ENCODE peak calls at places on chromosomes 11 and 22, in ten cellular contexts. O is HCT116, K is stomach, C is spleen, X is endothelial cell of umbilical vein, P is breast epithelium, N is GM23338, F is GM12878, J is prostate gland, W is HepG2. R is an unnamed sample.

GRCh38 chr22:32561163-32561562 is 86.6 kb downstream of the FBXO7 start:
- DNase-seq in O (no peak), K (no peak), C (no peak), X (no peak), P (no peak), N (no peak), F (no peak), J (no peak), W (no peak), R (no peak)

GRCh38 chr11:5684627-5685362 is at the start of gene TRIM5:
- DNase-seq in O (peak), K (peak), C (peak), X (peak), P (peak), N (peak), F (peak), J (peak), W (peak), R (peak)

GRCh38 chr11:34490304-34490703 is 23.3 kb downstream of the ELF5 start:
- DNase-seq in O (no peak), K (no peak), C (no peak), X (no peak), P (no peak), N (no peak), F (no peak), J (no peak), W (no peak), R (no peak)

GRCh38 chr11:76680517-76681425 is 10.2 kb upstream of the LRRC32 start:
- DNase-seq in O (peak), K (peak), C (peak), X (peak), P (no peak), N (peak), F (no peak), J (peak), W (peak), R (peak)

GRCh38 chr22:19645391-19645790 is 68.9 kb upstream of the SEPTIN5 start:
- DNase-seq in O (no peak), K (no peak), C (no peak), X (no peak), P (no peak), N (peak), F (no peak), J (no peak), W (no peak), R (no peak)

GRCh38 chr11:96081561-96081960 is 157.7 kb upstream of the MTMR2 start:
- DNase-seq in O (no peak), K (no peak), C (no peak), X (no peak), P (no peak), N (no peak), F (no peak), J (no peak), W (no peak), R (no peak)

GRCh38 chr22:17672417-17672991 is 33.9 kb downstream of the BCL2L13 start:
- DNase-seq in O (no peak), K (no peak), C (no peak), X (no peak), P (no peak), N (no peak), F (no peak), J (no peak), W (no peak), R (no peak)

GRCh38 chr11:77851513-77851912 is 30.6 kb downstream of the AAMDC start:
- DNase-seq in O (no peak), K (no peak), C (no peak), X (no peak), P (no peak), N (no peak), F (no peak), J (no peak), W (no peak), R (no peak)

GRCh38 chr11:81492923-81493445 is 1240.7 kb downstream of the FAM181B start:
- DNase-seq in O (no peak), K (no peak), C (no peak), X (no peak), P (no peak), N (no peak), F (no peak), J (no peak), W (no peak), R (no peak)

GRCh38 chr11:60873533-60873932 is 6.2 kb downstream of the ZP1 start:
- DNase-seq in O (no peak), K (no peak), C (peak), X (no peak), P (no peak), N (no peak), F (no peak), J (no peak), W (no peak), R (no peak)

GRCh38 chr11:44096360-44097188 is 1.1 kb downstream of the EXT2 start:
- DNase-seq in O (no peak), K (no peak), C (peak), X (peak), P (no peak), N (no peak), F (no peak), J (no peak), W (no peak), R (no peak)

GRCh38 chr11:128824199-128825049 is 42.7 kb downstream of the KCNJ1 start:
- DNase-seq in O (no peak), K (no peak), C (no peak), X (no peak), P (no peak), N (peak), F (no peak), J (no peak), W (no peak), R (no peak)

GRCh38 chr11:2794947-2795346 is 90.6 kb downstream of the CDKN1C start:
- DNase-seq in O (no peak), K (peak), C (peak), X (no peak), P (peak), N (no peak), F (no peak), J (no peak), W (no peak), R (no peak)

GRCh38 chr11:62652156-62653006 is 721 bp downstream of the INTS5 start:
- DNase-seq in O (no peak), K (no peak), C (peak), X (no peak), P (no peak), N (no peak), F (no peak), J (no peak), W (no peak), R (no peak)

GRCh38 chr11:62649486-62649885 is 3.1 kb upstream of the GANAB start:
- DNase-seq in O (no peak), K (no peak), C (peak), X (no peak), P (no peak), N (no peak), F (no peak), J (no peak), W (no peak), R (no peak)

GRCh38 chr11:62656801-62657429 is 3.8 kb upstream of the INTS5 start:
- DNase-seq in O (no peak), K (no peak), C (no peak), X (no peak), P (no peak), N (no peak), F (no peak), J (no peak), W (no peak), R (no peak)

GRCh38 chr11:62648967-62649364 is 2.6 kb upstream of the GANAB start:
- DNase-seq in O (no peak), K (no peak), C (peak), X (no peak), P (no peak), N (no peak), F (no peak), J (no peak), W (no peak), R (no peak)

GRCh38 chr11:62654297-62654696 is 1.2 kb upstream of the INTS5 start:
- DNase-seq in O (no peak), K (no peak), C (peak), X (no peak), P (no peak), N (no peak), F (no peak), J (no peak), W (no peak), R (no peak)
- H3K27ac ChIP-seq in O (peak), K (no peak), C (peak), X (no peak), P (no peak), N (no peak), F (no peak), J (no peak), W (no peak), R (no peak)

DNA sequence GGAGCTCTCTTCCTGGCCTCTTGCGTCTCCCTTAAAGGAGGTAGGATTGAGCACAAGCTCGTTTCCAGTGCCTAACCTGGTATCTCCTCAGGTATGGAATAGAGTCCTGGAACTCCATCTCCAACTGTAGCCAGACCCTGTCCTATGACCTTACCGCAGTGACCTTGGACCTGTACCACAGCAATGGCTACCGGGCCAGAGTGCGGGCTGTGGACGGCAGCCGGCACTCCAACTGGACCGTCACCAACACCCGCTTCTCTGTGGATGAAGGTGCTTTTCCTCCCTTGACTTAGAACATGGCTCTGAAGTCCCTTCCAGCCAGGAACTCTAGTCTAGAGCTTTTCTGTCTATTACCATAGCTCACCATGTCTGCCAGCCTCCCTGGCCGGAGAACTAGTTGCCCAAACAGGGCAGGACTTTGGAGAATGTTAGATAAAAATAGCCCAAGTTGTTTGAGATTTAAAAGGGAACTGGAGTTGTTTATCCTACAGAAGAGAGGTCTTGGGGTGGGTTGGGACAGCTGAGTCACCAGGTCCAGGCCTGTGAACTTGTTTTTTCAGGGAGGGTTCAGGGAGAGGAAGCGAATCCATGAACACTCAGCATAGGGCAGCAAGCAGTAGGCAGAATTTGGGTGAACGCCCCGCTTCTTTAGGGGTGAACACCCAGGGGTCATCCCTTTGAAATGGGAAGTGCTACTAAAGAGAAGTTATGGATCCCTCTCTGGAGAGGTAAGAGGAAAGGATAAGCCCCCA is 3.3 kb downstream of the IL10RA start:
- DNase-seq in O (no peak), K (no peak), C (peak), X (no peak), P (no peak), N (no peak), F (no peak), J (no peak), W (no peak), R (no peak)
- H3K4me3 ChIP-seq in O (no peak), K (peak), C (peak), X (no peak), P (peak), N (no peak), F (no peak), J (no peak), W (no peak), R (no peak)

DNA sequence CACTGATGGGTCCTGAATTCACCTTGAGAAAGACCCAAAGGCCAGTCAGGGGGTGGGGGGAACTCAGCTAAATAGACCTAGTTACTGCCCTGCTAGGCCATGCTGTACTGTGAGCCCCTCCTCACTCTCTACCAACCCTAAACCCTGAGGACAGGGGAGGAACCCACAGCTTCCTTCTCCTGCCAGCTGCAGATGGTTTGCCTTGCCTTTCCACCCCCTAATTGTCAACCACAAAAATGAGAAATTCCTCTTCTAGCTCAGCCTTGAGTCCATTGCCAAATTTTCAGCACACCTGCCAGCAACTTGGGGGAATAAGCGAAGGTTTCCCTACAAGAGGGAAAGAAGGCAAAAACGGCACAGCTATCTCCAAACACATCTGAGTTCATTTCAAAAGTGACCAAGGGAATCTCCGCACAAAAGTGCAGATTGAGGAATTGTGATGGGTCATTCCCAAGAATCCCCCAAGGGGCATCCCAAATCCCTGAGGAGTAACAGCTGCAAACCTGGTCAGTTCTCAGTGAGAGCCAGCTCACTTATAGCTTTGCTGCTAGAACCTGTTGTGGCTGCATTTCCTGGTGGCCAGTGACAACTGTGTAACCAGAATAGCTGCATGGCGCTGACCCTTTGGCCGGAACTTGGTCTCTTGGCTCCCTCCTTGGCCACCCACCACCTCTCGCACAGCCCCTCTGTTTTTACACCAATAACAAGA is 2.4 kb upstream of the TTC36 start:
- DNase-seq in O (no peak), K (no peak), C (no peak), X (no peak), P (no peak), N (no peak), F (no peak), J (no peak), W (no peak), R (no peak)
- TF ChIP-seq POLR2AphosphoS5 in O (no peak), K (no peak), C (no peak), X (no peak), P (no peak), N (no peak), F (no peak), J (no peak), W (no peak), R (no peak)

DNA sequence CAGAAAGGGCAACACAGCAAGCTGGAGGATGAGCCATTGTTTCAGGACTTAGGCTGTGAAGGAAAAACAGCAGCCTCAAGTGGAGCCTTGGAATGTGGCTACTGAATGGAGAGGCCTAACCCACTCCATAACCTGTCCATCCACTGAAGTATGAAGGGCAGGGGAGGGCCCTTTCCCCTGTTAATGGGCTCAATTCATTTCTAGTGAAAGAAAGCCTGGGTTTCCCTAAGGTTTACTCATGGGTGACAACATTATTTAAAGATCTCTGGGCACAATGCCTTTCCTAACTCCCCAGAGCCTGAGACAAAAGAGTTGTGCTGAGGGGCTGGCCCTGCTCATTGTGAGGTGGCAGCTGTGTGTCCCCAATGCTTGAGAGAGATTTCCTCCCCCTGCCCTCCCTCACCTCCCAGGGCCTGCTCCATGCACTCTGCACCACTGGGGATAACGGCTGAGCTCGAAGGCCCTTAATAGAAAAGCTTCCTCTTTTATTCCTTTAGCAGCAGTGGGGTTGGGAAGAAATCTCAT is 83.8 kb downstream of the ME3 start:
- DNase-seq in O (no peak), K (no peak), C (no peak), X (peak), P (no peak), N (peak), F (no peak), J (no peak), W (no peak), R (no peak)
- H3K27ac ChIP-seq in O (no peak), K (no peak), C (peak), X (no peak), P (no peak), N (no peak), F (no peak), J (peak), W (no peak), R (no peak)

GRCh38 chr11:110565690-110566336 is 136.1 kb downstream of the FDX1 start:
- DNase-seq in O (no peak), K (peak), C (no peak), X (no peak), P (no peak), N (peak), F (no peak), J (peak), W (no peak), R (no peak)

GRCh38 chr11:110566577-110566976 is 136.8 kb downstream of the FDX1 start:
- DNase-seq in O (no peak), K (no peak), C (no peak), X (no peak), P (no peak), N (no peak), F (no peak), J (no peak), W (no peak), R (no peak)

GRCh38 chr11:110565344-110565684 is 135.6 kb downstream of the FDX1 start:
- DNase-seq in O (peak), K (no peak), C (no peak), X (no peak), P (no peak), N (peak), F (no peak), J (no peak), W (peak), R (no peak)

DNA sequence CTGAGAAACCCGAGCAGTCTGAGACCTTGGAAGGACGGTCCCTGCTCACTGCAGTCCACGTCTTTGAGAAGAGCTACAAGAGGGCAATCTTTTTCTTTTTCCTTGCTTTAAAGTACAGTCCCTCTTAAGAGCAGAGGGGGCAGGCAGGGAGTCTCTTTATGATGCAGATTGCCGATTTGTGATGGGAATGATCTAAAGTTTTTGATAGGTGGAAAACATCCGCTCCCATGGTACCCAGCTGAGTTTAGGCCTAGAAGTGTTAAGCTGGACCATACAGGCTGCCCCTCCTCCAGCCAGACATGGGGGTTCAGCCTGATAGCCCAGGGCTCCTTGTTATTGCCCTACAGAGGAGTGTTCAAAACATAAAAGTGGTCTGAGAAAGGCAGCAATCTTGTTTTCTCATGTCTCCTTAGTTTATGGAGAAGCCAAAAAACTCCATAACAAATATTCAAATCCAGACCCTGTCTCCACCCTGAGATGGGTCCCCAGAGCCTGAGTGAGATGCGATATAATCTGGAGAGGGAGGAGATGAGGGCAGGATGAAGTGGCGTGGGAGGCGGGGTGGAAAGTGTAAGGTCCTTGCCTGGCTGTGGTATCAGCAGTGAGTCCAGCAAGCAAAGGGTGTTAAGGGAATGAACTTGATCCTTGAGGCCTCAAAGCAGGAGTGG is 135.1 kb downstream of the FDX1 start:
- DNase-seq in O (no peak), K (no peak), C (no peak), X (no peak), P (no peak), N (peak), F (no peak), J (no peak), W (no peak), R (no peak)
- H3K4me3 ChIP-seq in O (no peak), K (no peak), C (no peak), X (no peak), P (no peak), N (peak), F (no peak), J (no peak), W (no peak), R (no peak)

DNA sequence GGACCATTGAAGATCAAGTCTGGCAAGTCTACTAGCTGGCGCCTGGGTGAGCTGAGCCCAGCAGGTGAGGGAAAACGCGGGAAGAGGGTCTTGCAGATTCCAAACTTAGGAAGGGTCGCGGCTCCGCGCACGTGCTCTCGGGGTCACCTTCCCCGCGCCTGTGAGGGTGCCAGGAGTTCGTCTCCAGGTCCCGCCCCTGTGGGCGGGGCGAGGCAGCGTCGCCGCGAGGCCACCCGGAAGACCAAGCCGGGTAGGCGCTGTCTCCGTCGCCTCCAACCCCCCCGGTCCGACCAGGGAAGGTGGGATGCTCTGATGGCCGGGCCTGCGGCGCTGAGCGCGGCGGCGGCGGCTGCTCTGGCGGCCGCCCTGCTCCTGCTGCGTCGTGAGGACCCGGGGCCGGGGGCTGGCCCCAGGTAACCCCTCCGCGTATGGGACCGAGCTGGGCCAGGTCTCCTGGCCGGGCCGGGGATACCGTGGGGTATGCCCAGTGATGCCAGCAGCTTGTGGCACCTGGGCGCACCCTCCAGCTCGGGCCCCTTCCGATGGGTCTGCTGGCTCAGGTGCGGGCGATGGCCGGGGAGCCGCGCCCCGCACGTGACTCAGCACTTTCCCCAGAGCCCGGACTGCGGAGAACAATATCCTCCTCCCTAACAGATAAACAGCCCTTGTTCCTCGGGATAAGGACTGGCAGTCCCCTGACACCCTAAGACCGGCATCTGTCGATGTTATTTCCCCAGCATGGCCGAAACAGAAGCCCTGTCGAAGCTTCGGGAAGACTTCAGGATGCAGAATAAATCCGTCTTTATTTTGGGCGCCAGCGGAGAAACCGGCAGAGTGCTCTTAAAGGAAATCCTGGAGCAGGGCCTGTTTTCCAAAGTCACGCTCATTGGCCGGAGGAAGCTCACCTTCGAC is at the start of gene HTATIP2:
- DNase-seq in O (no peak), K (peak), C (peak), X (peak), P (peak), N (peak), F (no peak), J (peak), W (no peak), R (no peak)
- TF ChIP-seq POLR2AphosphoS5 in O (peak), K (peak), C (peak), X (peak), P (no peak), N (peak), F (peak), J (no peak), W (no peak), R (no peak)

DNA sequence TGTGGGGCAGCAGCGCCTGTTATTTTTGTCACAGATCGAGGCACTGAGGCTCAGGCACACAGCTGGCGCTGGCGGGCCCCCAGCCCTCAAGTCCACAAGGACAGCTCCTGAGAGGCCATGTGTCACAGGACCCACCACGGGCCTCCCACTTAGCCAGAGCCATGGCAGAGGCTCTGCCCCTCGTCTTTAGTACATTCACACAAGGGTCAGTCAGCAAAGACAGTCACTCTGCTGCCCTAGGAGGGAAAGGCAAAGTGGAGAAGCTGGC is 29.1 kb downstream of the GNAZ start:
- DNase-seq in O (no peak), K (no peak), C (no peak), X (no peak), P (no peak), N (no peak), F (no peak), J (no peak), W (no peak), R (no peak)
- H3K27ac ChIP-seq in O (no peak), K (peak), C (peak), X (no peak), P (peak), N (no peak), F (no peak), J (peak), W (no peak), R (no peak)